ENCODE peak calls at places on chromosomes 16 and 17, in seven cellular contexts. One of them, this sample, is unnamed.

GRCh38 chr17:47119746-47120520 is 69.2 kb downstream of the CDC27 start:
- DNase-seq in GM23248: peak
- DNase-seq in neuronal stem cell: no peak
- DNase-seq in astrocyte: peak
- DNase-seq in heart left ventricle: no peak
- DNase-seq in lower lobe of right lung: no peak
- DNase-seq in RWPE2: no peak
- DNase-seq in this sample: peak

GRCh38 chr16:47972246-47972985 is 183.4 kb downstream of the ABCC12 start:
- DNase-seq in RWPE2: no peak
- DNase-seq in heart left ventricle: no peak
- DNase-seq in neuronal stem cell: no peak
- DNase-seq in astrocyte: no peak
- DNase-seq in GM23248: no peak
- DNase-seq in lower lobe of right lung: no peak
- DNase-seq in this sample: no peak

GRCh38 chr16:67883146-67883871 is 1.4 kb upstream of the NRN1L start:
- DNase-seq in GM23248: no peak
- DNase-seq in lower lobe of right lung: no peak
- DNase-seq in heart left ventricle: no peak
- DNase-seq in RWPE2: no peak
- DNase-seq in astrocyte: no peak
- DNase-seq in neuronal stem cell: no peak
- DNase-seq in this sample: no peak

GRCh38 chr17:81398855-81399451 is 3.7 kb downstream of the BAHCC1 start:
- DNase-seq in lower lobe of right lung: no peak
- DNase-seq in heart left ventricle: no peak
- DNase-seq in neuronal stem cell: no peak
- DNase-seq in astrocyte: no peak
- DNase-seq in GM23248: peak
- DNase-seq in RWPE2: no peak
- DNase-seq in this sample: peak

GRCh38 chr17:29574732-29575510 is 6.4 kb downstream of the TP53I13 start:
- DNase-seq in astrocyte: no peak
- DNase-seq in RWPE2: no peak
- DNase-seq in GM23248: no peak
- DNase-seq in heart left ventricle: peak
- DNase-seq in lower lobe of right lung: no peak
- DNase-seq in neuronal stem cell: no peak
- DNase-seq in this sample: no peak

GRCh38 chr17:56432443-56432842 is 161.1 kb upstream of the NOG start:
- DNase-seq in lower lobe of right lung: no peak
- DNase-seq in heart left ventricle: no peak
- DNase-seq in astrocyte: no peak
- DNase-seq in GM23248: no peak
- DNase-seq in RWPE2: no peak
- DNase-seq in neuronal stem cell: no peak
- DNase-seq in this sample: no peak

GRCh38 chr16:19114359-19115147 is 789 bp downstream of the ITPRIPL2 start:
- DNase-seq in GM23248: peak
- DNase-seq in heart left ventricle: peak
- DNase-seq in RWPE2: peak
- DNase-seq in neuronal stem cell: peak
- DNase-seq in lower lobe of right lung: peak
- DNase-seq in astrocyte: peak
- DNase-seq in this sample: peak

GRCh38 chr16:1105888-1106620 is 10.0 kb upstream of the C1QTNF8 start:
- DNase-seq in heart left ventricle: peak
- DNase-seq in RWPE2: no peak
- DNase-seq in GM23248: peak
- DNase-seq in neuronal stem cell: peak
- DNase-seq in astrocyte: peak
- DNase-seq in lower lobe of right lung: peak
- DNase-seq in this sample: peak

GRCh38 chr16:89174877-89175276 is 3.3 kb downstream of the CDH15 start:
- DNase-seq in lower lobe of right lung: no peak
- DNase-seq in astrocyte: no peak
- DNase-seq in GM23248: no peak
- DNase-seq in neuronal stem cell: no peak
- DNase-seq in RWPE2: no peak
- DNase-seq in heart left ventricle: no peak
- DNase-seq in this sample: no peak

GRCh38 chr17:58119491-58119890 is 28.7 kb upstream of the OR4D1 start:
- DNase-seq in lower lobe of right lung: no peak
- DNase-seq in neuronal stem cell: no peak
- DNase-seq in astrocyte: no peak
- DNase-seq in heart left ventricle: no peak
- DNase-seq in GM23248: no peak
- DNase-seq in RWPE2: no peak
- DNase-seq in this sample: no peak

GRCh38 chr17:75454193-75454592 is 2.2 kb upstream of the TMEM94 start:
- DNase-seq in astrocyte: no peak
- DNase-seq in heart left ventricle: no peak
- DNase-seq in RWPE2: no peak
- DNase-seq in lower lobe of right lung: no peak
- DNase-seq in GM23248: no peak
- DNase-seq in neuronal stem cell: no peak
- DNase-seq in this sample: peak

GRCh38 chr17:75771334-75772281 is 6.6 kb upstream of the GALK1 start:
- DNase-seq in RWPE2: peak
- DNase-seq in lower lobe of right lung: no peak
- DNase-seq in neuronal stem cell: no peak
- DNase-seq in heart left ventricle: no peak
- DNase-seq in GM23248: no peak
- DNase-seq in astrocyte: no peak
- DNase-seq in this sample: peak

GRCh38 chr17:21194688-21195087 is 19.3 kb downstream of the TMEM11 start:
- DNase-seq in astrocyte: no peak
- DNase-seq in RWPE2: no peak
- DNase-seq in neuronal stem cell: no peak
- DNase-seq in lower lobe of right lung: no peak
- DNase-seq in heart left ventricle: peak
- DNase-seq in GM23248: peak
- DNase-seq in this sample: no peak

GRCh38 chr16:1818873-1819525 is 7.6 kb downstream of the HAGH start:
- DNase-seq in RWPE2: peak
- DNase-seq in lower lobe of right lung: no peak
- DNase-seq in neuronal stem cell: no peak
- DNase-seq in astrocyte: no peak
- DNase-seq in heart left ventricle: no peak
- DNase-seq in GM23248: no peak
- DNase-seq in this sample: no peak

GRCh38 chr17:59829217-59830006 is 63.3 kb downstream of the TUBD1 start:
- DNase-seq in astrocyte: peak
- DNase-seq in neuronal stem cell: no peak
- DNase-seq in GM23248: peak
- DNase-seq in lower lobe of right lung: no peak
- DNase-seq in RWPE2: no peak
- DNase-seq in heart left ventricle: no peak
- DNase-seq in this sample: peak

GRCh38 chr17:19979917-19980770 is 2.5 kb upstream of the AKAP10 start:
- DNase-seq in astrocyte: no peak
- DNase-seq in heart left ventricle: peak
- DNase-seq in RWPE2: no peak
- DNase-seq in GM23248: no peak
- DNase-seq in neuronal stem cell: no peak
- DNase-seq in lower lobe of right lung: peak
- DNase-seq in this sample: no peak

GRCh38 chr17:38702900-38703741 is 2.0 kb upstream of the MLLT6 start:
- DNase-seq in neuronal stem cell: no peak
- DNase-seq in lower lobe of right lung: peak
- DNase-seq in heart left ventricle: no peak
- DNase-seq in astrocyte: no peak
- DNase-seq in RWPE2: no peak
- DNase-seq in GM23248: peak
- DNase-seq in this sample: peak

GRCh38 chr16:87560428-87561199 is 41.7 kb upstream of the JPH3 start:
- DNase-seq in GM23248: peak
- DNase-seq in neuronal stem cell: no peak
- DNase-seq in astrocyte: no peak
- DNase-seq in heart left ventricle: peak
- DNase-seq in RWPE2: no peak
- DNase-seq in lower lobe of right lung: peak
- DNase-seq in this sample: peak

GRCh38 chr17:40364121-40364861 is at the start of gene GJD3:
- DNase-seq in RWPE2: no peak
- DNase-seq in heart left ventricle: peak
- DNase-seq in GM23248: no peak
- DNase-seq in lower lobe of right lung: no peak
- DNase-seq in neuronal stem cell: no peak
- DNase-seq in astrocyte: no peak
- DNase-seq in this sample: no peak

GRCh38 chr17:67390646-67391480 is 13.8 kb downstream of the PITPNC1 start:
- DNase-seq in heart left ventricle: no peak
- DNase-seq in RWPE2: no peak
- DNase-seq in astrocyte: peak
- DNase-seq in GM23248: peak
- DNase-seq in neuronal stem cell: no peak
- DNase-seq in lower lobe of right lung: peak
- DNase-seq in this sample: peak

GRCh38 chr17:5437721-5438317 is 1.1 kb downstream of the C1QBP start:
- DNase-seq in heart left ventricle: no peak
- DNase-seq in GM23248: peak
- DNase-seq in neuronal stem cell: no peak
- DNase-seq in RWPE2: no peak
- DNase-seq in lower lobe of right lung: no peak
- DNase-seq in astrocyte: peak
- DNase-seq in this sample: peak

GRCh38 chr16:57865746-57866528 is 63.6 kb upstream of the KIFC3 start:
- DNase-seq in RWPE2: no peak
- DNase-seq in astrocyte: peak
- DNase-seq in heart left ventricle: no peak
- DNase-seq in neuronal stem cell: no peak
- DNase-seq in lower lobe of right lung: no peak
- DNase-seq in GM23248: no peak
- DNase-seq in this sample: peak

GRCh38 chr16:57868913-57869520 is 66.7 kb upstream of the KIFC3 start:
- DNase-seq in neuronal stem cell: no peak
- DNase-seq in heart left ventricle: no peak
- DNase-seq in RWPE2: no peak
- DNase-seq in GM23248: no peak
- DNase-seq in astrocyte: no peak
- DNase-seq in lower lobe of right lung: no peak
- DNase-seq in this sample: no peak

GRCh38 chr16:57863434-57864160 is 61.3 kb upstream of the KIFC3 start:
- DNase-seq in neuronal stem cell: peak
- DNase-seq in astrocyte: peak
- DNase-seq in RWPE2: no peak
- DNase-seq in GM23248: peak
- DNase-seq in lower lobe of right lung: peak
- DNase-seq in heart left ventricle: peak
- DNase-seq in this sample: peak

GRCh38 chr16:57866529-57866918 is 64.2 kb upstream of the KIFC3 start:
- DNase-seq in astrocyte: no peak
- DNase-seq in RWPE2: no peak
- DNase-seq in heart left ventricle: no peak
- DNase-seq in GM23248: no peak
- DNase-seq in neuronal stem cell: no peak
- DNase-seq in lower lobe of right lung: no peak
- DNase-seq in this sample: no peak

DNA sequence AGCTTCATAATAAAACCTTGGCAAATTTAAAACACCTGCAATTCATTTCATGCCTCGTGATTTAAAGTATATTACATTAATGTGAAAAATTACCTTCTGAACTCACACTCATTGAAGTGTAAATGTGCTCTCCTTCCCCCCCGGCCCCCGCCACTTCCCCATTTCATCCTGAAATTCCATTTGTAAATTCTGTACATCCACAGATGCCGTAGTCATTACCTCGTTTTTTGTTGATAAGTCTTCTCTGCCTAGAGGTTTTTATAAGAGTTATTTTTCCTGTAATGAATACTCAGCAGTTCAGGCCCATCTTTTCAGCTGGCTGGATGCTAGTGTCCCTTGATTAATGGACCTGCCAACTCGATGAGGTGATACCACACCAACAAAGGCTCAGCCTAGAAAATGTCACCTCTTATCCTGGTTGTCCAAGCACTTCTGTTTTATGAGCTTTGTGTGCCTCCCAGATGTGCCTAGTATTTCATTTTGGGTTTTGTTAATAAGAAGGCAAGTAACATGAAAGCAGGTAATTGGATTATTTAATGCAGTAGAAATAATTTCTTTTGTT is 64.8 kb upstream of the KIFC3 start:
- DNase-seq in RWPE2: no peak
- DNase-seq in GM23248: no peak
- DNase-seq in lower lobe of right lung: no peak
- DNase-seq in neuronal stem cell: no peak
- DNase-seq in heart left ventricle: no peak
- DNase-seq in astrocyte: peak
- DNase-seq in this sample: no peak
- H3K27ac ChIP-seq in RWPE2: peak
- H3K27ac ChIP-seq in GM23248: no peak
- H3K27ac ChIP-seq in lower lobe of right lung: no peak
- H3K27ac ChIP-seq in neuronal stem cell: no peak
- H3K27ac ChIP-seq in heart left ventricle: no peak
- H3K27ac ChIP-seq in astrocyte: no peak
- H3K27ac ChIP-seq in this sample: no peak

GRCh38 chr16:85636234-85636812 is 23.2 kb downstream of the GSE1 start:
- DNase-seq in lower lobe of right lung: no peak
- DNase-seq in astrocyte: no peak
- DNase-seq in heart left ventricle: no peak
- DNase-seq in GM23248: no peak
- DNase-seq in RWPE2: no peak
- DNase-seq in neuronal stem cell: no peak
- DNase-seq in this sample: no peak
- H3K27ac ChIP-seq in lower lobe of right lung: no peak
- H3K27ac ChIP-seq in astrocyte: no peak
- H3K27ac ChIP-seq in heart left ventricle: no peak
- H3K27ac ChIP-seq in GM23248: no peak
- H3K27ac ChIP-seq in RWPE2: no peak
- H3K27ac ChIP-seq in neuronal stem cell: no peak
- H3K27ac ChIP-seq in this sample: no peak

DNA sequence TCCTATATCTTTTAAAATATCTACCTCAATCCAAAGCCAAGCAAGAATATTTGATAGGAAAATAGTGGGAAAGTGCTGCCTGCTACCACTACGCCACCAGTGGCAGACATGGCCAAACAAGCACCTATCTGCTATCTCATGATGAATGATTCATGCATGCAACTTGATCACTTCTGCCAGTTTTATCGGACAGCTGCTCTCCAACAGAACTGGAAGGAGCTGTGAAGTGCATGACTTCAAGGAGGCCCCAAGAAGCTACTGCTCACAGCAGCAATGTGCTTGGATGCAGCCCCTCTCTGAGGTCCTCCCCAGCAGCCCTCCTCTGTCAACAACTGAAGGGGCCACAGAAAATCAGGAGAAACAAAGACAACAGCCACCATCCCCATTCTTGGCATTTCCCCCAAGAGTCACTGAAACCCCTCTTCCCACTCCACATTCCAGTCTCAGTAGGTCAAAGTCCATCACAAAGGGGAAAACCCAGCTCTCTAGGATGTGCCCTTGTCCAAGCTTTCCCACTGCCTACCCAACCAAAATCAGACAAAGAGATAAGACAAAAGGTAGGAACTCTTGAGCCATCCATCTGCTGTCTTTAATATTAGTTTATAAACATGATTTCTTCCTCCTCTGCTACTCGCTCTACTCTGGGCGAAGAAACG is 215.3 kb downstream of the C16orf78 start:
- DNase-seq in lower lobe of right lung: no peak
- DNase-seq in neuronal stem cell: no peak
- DNase-seq in astrocyte: peak
- DNase-seq in GM23248: no peak
- DNase-seq in heart left ventricle: no peak
- DNase-seq in RWPE2: peak
- DNase-seq in this sample: no peak
- H3K27ac ChIP-seq in lower lobe of right lung: no peak
- H3K27ac ChIP-seq in neuronal stem cell: peak
- H3K27ac ChIP-seq in astrocyte: no peak
- H3K27ac ChIP-seq in GM23248: no peak
- H3K27ac ChIP-seq in heart left ventricle: no peak
- H3K27ac ChIP-seq in RWPE2: no peak
- H3K27ac ChIP-seq in this sample: no peak

GRCh38 chr17:82677353-82677925 is 21.1 kb downstream of the RAB40B start:
- DNase-seq in GM23248: no peak
- DNase-seq in heart left ventricle: no peak
- DNase-seq in RWPE2: no peak
- DNase-seq in astrocyte: no peak
- DNase-seq in neuronal stem cell: no peak
- DNase-seq in lower lobe of right lung: no peak
- DNase-seq in this sample: no peak
- H3K27ac ChIP-seq in GM23248: no peak
- H3K27ac ChIP-seq in heart left ventricle: no peak
- H3K27ac ChIP-seq in RWPE2: no peak
- H3K27ac ChIP-seq in astrocyte: no peak
- H3K27ac ChIP-seq in neuronal stem cell: no peak
- H3K27ac ChIP-seq in lower lobe of right lung: no peak
- H3K27ac ChIP-seq in this sample: no peak